ENCODE peak calls at places on chromosomes 7 and 10, in eight cellular contexts. R is naive thymus-derived CD8-positive, alpha-beta T cell; D is NCI-H2029; M is endothelial cell; V is OCI-LY7; H is NCI-H1092; U is HTR-8/SVneo; O is activated effector memory CD4-positive, alpha-beta T cell treated with anti-CD3 and anti-CD28 coated beads, Interleukin-2, amount 50 U/mL, for 16 hours. E is an unnamed sample.

GRCh38 chr7:98879198-98879988 is 1.1 kb downstream of the TRRAP start:
- DNase-seq in R (peak), D (peak), M (no peak), V (peak), H (no peak), U (no peak), O (peak), E (peak)

GRCh38 chr7:130966246-130967009 is 232.4 kb upstream of the KLF14 start:
- DNase-seq in R (no peak), D (no peak), M (no peak), V (no peak), H (no peak), U (no peak), O (no peak), E (no peak)

GRCh38 chr10:129993621-129994020 is 29.5 kb upstream of the EBF3 start:
- DNase-seq in R (no peak), D (no peak), M (no peak), V (no peak), H (no peak), U (no peak), O (no peak), E (no peak)

GRCh38 chr10:22927661-22928403 is at the start of gene ARMC3:
- DNase-seq in R (peak), D (peak), M (peak), V (no peak), H (peak), U (peak), O (peak), E (peak)

GRCh38 chr7:159026271-159027047 is 118.2 kb downstream of the VIPR2 start:
- DNase-seq in R (no peak), D (no peak), M (no peak), V (no peak), H (no peak), U (no peak), O (no peak), E (no peak)

GRCh38 chr7:56483153-56483552 is 366.9 kb upstream of the NUPR2 start:
- DNase-seq in R (no peak), D (no peak), M (no peak), V (no peak), H (no peak), U (no peak), O (no peak), E (peak)

GRCh38 chr10:127267442-127267841 is 71.1 kb upstream of the INSYN2A start:
- DNase-seq in R (no peak), D (no peak), M (no peak), V (no peak), H (no peak), U (no peak), O (no peak), E (no peak)

GRCh38 chr7:30853576-30853975 is 58.1 kb upstream of the AQP1 start:
- DNase-seq in R (no peak), D (no peak), M (no peak), V (no peak), H (no peak), U (no peak), O (no peak), E (no peak)

GRCh38 chr7:155274956-155275355 is 22.7 kb upstream of the INSIG1 start:
- DNase-seq in R (no peak), D (no peak), M (no peak), V (no peak), H (no peak), U (no peak), O (no peak), E (no peak)

GRCh38 chr10:4034907-4035581 is 250.0 kb upstream of the KLF6 start:
- DNase-seq in R (no peak), D (no peak), M (no peak), V (no peak), H (no peak), U (no peak), O (no peak), E (no peak)

GRCh38 chr10:73262105-73262730 is 9.8 kb upstream of the MRPS16 start:
- DNase-seq in R (no peak), D (no peak), M (no peak), V (no peak), H (no peak), U (peak), O (no peak), E (no peak)

GRCh38 chr10:76901701-76902100 is 735.9 kb downstream of the KCNMA1 start:
- DNase-seq in R (no peak), D (no peak), M (no peak), V (no peak), H (no peak), U (no peak), O (no peak), E (no peak)

GRCh38 chr7:151631149-151631967 is 111.7 kb upstream of the RHEB start:
- DNase-seq in R (no peak), D (no peak), M (no peak), V (peak), H (peak), U (no peak), O (no peak), E (no peak)

GRCh38 chr7:144854839-144855424 is 19.1 kb upstream of the TPK1 start:
- DNase-seq in R (no peak), D (peak), M (peak), V (peak), H (peak), U (no peak), O (no peak), E (peak)

GRCh38 chr10:6033954-6034353 is 28.2 kb downstream of the IL2RA start:
- DNase-seq in R (no peak), D (no peak), M (no peak), V (no peak), H (no peak), U (peak), O (no peak), E (no peak)

GRCh38 chr10:110676016-110676415 is 31.9 kb downstream of the RBM20 start:
- DNase-seq in R (no peak), D (no peak), M (no peak), V (no peak), H (no peak), U (no peak), O (no peak), E (no peak)

GRCh38 chr10:123870260-123870659 is 21.3 kb downstream of the CPXM2 start:
- DNase-seq in R (no peak), D (no peak), M (no peak), V (no peak), H (no peak), U (no peak), O (no peak), E (no peak)